ENCODE peak calls at places on chromosomes 1 and 21, in ten cellular contexts. J is body of pancreas, V is occipital lobe, X is endothelial cell of umbilical vein, A is islet precursor cell, Z is NCI-H1105 treated with DMSO at 0.1 percent for 48 hours, F is NCI-H524, D is progenitor cell of endocrine pancreas, L is heart left ventricle, W is LHCN-M2. H is an unnamed sample.

GRCh38 chr1:202014915-202015676 is 4.7 kb downstream of the ELF3 start:
- DNase-seq in J (peak), V (no peak), X (no peak), A (no peak), Z (no peak), F (no peak), D (no peak), L (no peak), W (no peak), H (no peak)

GRCh38 chr1:201890223-201890622 is 1.5 kb downstream of the SHISA4 start:
- DNase-seq in J (no peak), V (no peak), X (no peak), A (no peak), Z (no peak), F (no peak), D (no peak), L (peak), W (no peak), H (no peak)

GRCh38 chr1:77889240-77889637 is 815 bp downstream of the NEXN start:
- DNase-seq in J (no peak), V (no peak), X (peak), A (no peak), Z (peak), F (no peak), D (no peak), L (no peak), W (peak), H (peak)

GRCh38 chr1:24992761-24993211 is 62.7 kb upstream of the RUNX3 start:
- DNase-seq in J (no peak), V (no peak), X (no peak), A (no peak), Z (no peak), F (no peak), D (no peak), L (no peak), W (no peak), H (no peak)

GRCh38 chr1:31335007-31335406 is 37.9 kb downstream of the FABP3 start:
- DNase-seq in J (no peak), V (no peak), X (peak), A (no peak), Z (peak), F (peak), D (no peak), L (no peak), W (peak), H (peak)

GRCh38 chr1:8970870-8971337 is 25.2 kb downstream of the CA6 start:
- DNase-seq in J (no peak), V (no peak), X (no peak), A (no peak), Z (no peak), F (no peak), D (no peak), L (no peak), W (no peak), H (no peak)

GRCh38 chr1:1037366-1038327 is 17.7 kb downstream of the AGRN start:
- DNase-seq in J (peak), V (peak), X (no peak), A (no peak), Z (no peak), F (no peak), D (no peak), L (no peak), W (no peak), H (no peak)

GRCh38 chr21:38768385-38769071 is 37.2 kb upstream of the ETS2 start:
- DNase-seq in J (no peak), V (no peak), X (no peak), A (no peak), Z (no peak), F (no peak), D (no peak), L (no peak), W (peak), H (peak)

GRCh38 chr1:89994805-89995594 is at the start of gene ZNF326:
- DNase-seq in J (peak), V (peak), X (peak), A (peak), Z (peak), F (peak), D (peak), L (peak), W (peak), H (peak)

GRCh38 chr1:205350124-205350523 is 6.6 kb downstream of the KLHDC8A start:
- DNase-seq in J (no peak), V (no peak), X (no peak), A (no peak), Z (no peak), F (no peak), D (no peak), L (no peak), W (no peak), H (no peak)

GRCh38 chr1:31434101-31434871 is 21.3 kb downstream of the SERINC2 start:
- DNase-seq in J (no peak), V (no peak), X (no peak), A (peak), Z (no peak), F (peak), D (no peak), L (no peak), W (no peak), H (no peak)

GRCh38 chr1:157137051-157137772 is 983 bp downstream of the ETV3 start:
- DNase-seq in J (no peak), V (no peak), X (peak), A (no peak), Z (no peak), F (peak), D (no peak), L (no peak), W (peak), H (no peak)

GRCh38 chr21:42836767-42837301 is 42.5 kb downstream of the WDR4 start:
- DNase-seq in J (no peak), V (no peak), X (no peak), A (peak), Z (no peak), F (no peak), D (peak), L (no peak), W (no peak), H (no peak)

GRCh38 chr1:179825201-179825600 is 52.4 kb downstream of the TOR1AIP2 start:
- DNase-seq in J (no peak), V (no peak), X (no peak), A (peak), Z (no peak), F (no peak), D (no peak), L (no peak), W (no peak), H (no peak)

GRCh38 chr1:47791879-47792608 is 205.1 kb downstream of the TRABD2B start:
- DNase-seq in J (no peak), V (no peak), X (no peak), A (no peak), Z (no peak), F (no peak), D (no peak), L (no peak), W (no peak), H (no peak)

GRCh38 chr21:33261635-33262034 is 4.5 kb upstream of the IL10RB start:
- DNase-seq in J (no peak), V (no peak), X (no peak), A (no peak), Z (no peak), F (no peak), D (no peak), L (no peak), W (peak), H (no peak)

GRCh38 chr1:57553666-57554065 is 129.8 kb upstream of the DAB1 start:
- DNase-seq in J (no peak), V (no peak), X (no peak), A (no peak), Z (no peak), F (no peak), D (no peak), L (no peak), W (no peak), H (no peak)

GRCh38 chr1:107776898-107777663 is 187.9 kb downstream of the VAV3 start:
- DNase-seq in J (no peak), V (no peak), X (no peak), A (no peak), Z (peak), F (peak), D (no peak), L (no peak), W (no peak), H (no peak)

H was measured in HCEC 1CT.